ENCODE peak calls at places on chromosome 3, in eight cellular contexts. F is GM12865, A is ovary, N is testis, R is esophagus muscularis mucosa, I is fibroblast of the aortic adventitia, Y is breast epithelium, D is HCT116. T is an unnamed sample.

GRCh38 chr3:94115482-94115881 is 52.6 kb downstream of the NSUN3 start:
- DNase-seq in F (no peak), A (no peak), N (no peak), R (no peak), I (peak; percentile 62), Y (no peak), D (peak; percentile 3), T (peak; percentile 47)

GRCh38 chr3:191774485-191774884 is 313.5 kb downstream of the PYDC2 start:
- DNase-seq in F (no peak), A (no peak), N (no peak), R (no peak), I (peak; percentile 41), Y (no peak), D (peak; percentile 87), T (no peak)

GRCh38 chr3:29420106-29420505 is 139.2 kb downstream of the RBMS3 start:
- DNase-seq in F (no peak), A (no peak), N (no peak), R (no peak), I (no peak), Y (no peak), D (no peak), T (no peak)

GRCh38 chr3:143769663-143770062 is 78.6 kb downstream of the SLC9A9 start:
- DNase-seq in F (no peak), A (no peak), N (no peak), R (no peak), I (peak; percentile 92), Y (no peak), D (no peak), T (peak; percentile 86)

GRCh38 chr3:188416041-188416440 is 262.1 kb downstream of the LPP start:
- DNase-seq in F (no peak), A (no peak), N (no peak), R (no peak), I (no peak), Y (no peak), D (no peak), T (no peak)

GRCh38 chr3:151564261-151564660 is 103.4 kb upstream of the IGSF10 start:
- DNase-seq in F (no peak), A (no peak), N (no peak), R (no peak), I (no peak), Y (no peak), D (no peak), T (no peak)

GRCh38 chr3:177552051-177552450 is 354.8 kb upstream of the TBL1XR1 start:
- DNase-seq in F (no peak), A (no peak), N (no peak), R (no peak), I (no peak), Y (no peak), D (no peak), T (no peak)

GRCh38 chr3:50265988-50266387 is 3.0 kb upstream of the SEMA3B start:
- DNase-seq in F (no peak), A (peak; percentile 41), N (no peak), R (no peak), I (no peak), Y (no peak), D (no peak), T (no peak)

GRCh38 chr3:187798126-187798525 is 52.9 kb upstream of the BCL6 start:
- DNase-seq in F (no peak), A (no peak), N (no peak), R (no peak), I (no peak), Y (no peak), D (no peak), T (no peak)

GRCh38 chr3:178226094-178226493 is 310.1 kb upstream of the KCNMB2 start:
- DNase-seq in F (no peak), A (no peak), N (no peak), R (no peak), I (no peak), Y (no peak), D (no peak), T (no peak)

GRCh38 chr3:171949559-171949958 is 89.8 kb upstream of the FNDC3B start:
- DNase-seq in F (no peak), A (no peak), N (no peak), R (no peak), I (no peak), Y (no peak), D (no peak), T (no peak)

GRCh38 chr3:152943645-152944044 is 108.7 kb downstream of the P2RY1 start:
- DNase-seq in F (no peak), A (no peak), N (no peak), R (no peak), I (no peak), Y (no peak), D (peak; percentile 33), T (no peak)

GRCh38 chr3:61563614-61564404 is 2.4 kb downstream of the PTPRG start:
- DNase-seq in F (no peak), A (peak; percentile 23), N (no peak), R (no peak), I (no peak), Y (no peak), D (no peak), T (no peak)

GRCh38 chr3:101690972-101691371 is 4.5 kb upstream of the RPL24 start:
- DNase-seq in F (peak; percentile 35), A (no peak), N (no peak), R (no peak), I (no peak), Y (no peak), D (no peak), T (no peak)

DNA sequence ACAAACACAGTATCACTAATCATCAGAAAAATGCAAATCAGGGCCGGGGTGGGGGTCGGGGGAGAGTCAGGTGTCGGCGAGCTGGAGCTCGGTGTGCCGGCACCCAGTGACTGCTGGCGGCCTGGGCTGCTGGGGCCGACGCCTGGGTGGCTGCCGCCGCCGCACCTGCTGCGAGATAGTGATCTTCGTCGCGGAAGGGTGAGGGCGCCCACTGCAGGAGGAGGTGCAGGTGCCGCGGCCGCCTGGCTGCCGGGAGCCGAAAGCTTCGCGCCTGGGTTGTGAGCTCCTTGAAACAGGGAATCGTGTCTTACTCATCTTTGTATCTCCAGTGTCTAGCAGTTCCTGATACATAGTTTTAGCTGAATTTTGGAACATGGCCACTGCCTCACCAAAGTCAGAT is 64.0 kb upstream of the CPOX start:
- DNase-seq in F (peak; percentile 92), A (no peak), N (no peak), R (no peak), I (peak; percentile 4), Y (no peak), D (peak; percentile 15), T (peak; percentile 2)
- H3K4me3 ChIP-seq in F (no peak overlapping the region), A (no peak overlapping the region), N (no peak overlapping the region), R (no peak overlapping the region), I (no peak overlapping the region), Y (no peak overlapping the region), D (peak overlapping the region; percentile 15), T (no peak overlapping the region)

DNA sequence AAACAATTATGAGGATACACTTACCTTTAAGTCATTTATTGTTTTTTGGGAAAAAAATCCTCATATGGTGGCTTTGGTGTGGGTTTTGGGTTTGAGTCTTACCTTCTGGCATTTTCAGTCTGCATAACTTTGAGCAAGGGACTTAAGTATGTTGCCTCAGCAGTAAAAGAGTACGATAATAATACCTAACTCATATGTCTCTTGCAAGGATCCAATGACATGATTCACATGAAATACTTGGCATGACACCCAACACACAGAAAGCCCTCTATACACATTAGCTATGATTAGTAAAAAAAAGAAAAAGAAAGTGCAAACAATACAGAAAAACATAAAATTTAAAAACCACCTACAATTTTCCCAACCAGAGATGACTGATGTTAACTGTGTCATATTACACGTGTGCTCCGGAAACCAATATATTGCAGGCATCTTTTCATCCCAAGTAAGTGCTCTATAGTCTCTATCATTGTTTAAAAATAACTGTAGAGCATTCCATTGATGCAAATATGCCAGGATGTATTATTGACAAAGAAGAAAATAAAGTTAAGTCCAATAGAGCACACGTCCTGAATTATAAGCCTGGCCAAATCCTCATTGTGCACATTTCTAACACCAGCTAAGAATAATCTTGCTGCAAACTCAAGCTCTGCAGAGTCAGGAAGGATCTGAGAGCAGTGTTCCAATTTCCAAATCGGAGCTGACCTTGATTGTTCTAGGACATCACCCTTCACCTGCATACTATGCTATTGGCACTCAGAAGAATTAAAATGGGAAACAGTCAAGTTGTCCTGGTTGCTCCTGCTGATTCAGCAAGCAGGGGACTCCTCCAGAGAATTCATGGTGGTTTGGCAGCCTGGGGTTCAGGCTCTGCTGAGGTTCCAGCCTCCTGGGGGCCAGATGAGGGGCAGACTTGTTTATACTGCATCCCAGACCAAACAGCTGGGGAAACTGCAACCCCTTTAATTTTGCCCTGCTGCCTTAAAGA is 213.4 kb upstream of the ADAMTS9 start:
- DNase-seq in F (no peak), A (peak; percentile 41), N (peak; percentile 39), R (peak; percentile 62), I (peak; percentile 57), Y (no peak), D (no peak), T (no peak)
- TF ChIP-seq CTCF in F (no peak), A (no peak), N (no peak), R (no peak), I (no peak), Y (no peak), D (no peak), T (no peak)

DNA sequence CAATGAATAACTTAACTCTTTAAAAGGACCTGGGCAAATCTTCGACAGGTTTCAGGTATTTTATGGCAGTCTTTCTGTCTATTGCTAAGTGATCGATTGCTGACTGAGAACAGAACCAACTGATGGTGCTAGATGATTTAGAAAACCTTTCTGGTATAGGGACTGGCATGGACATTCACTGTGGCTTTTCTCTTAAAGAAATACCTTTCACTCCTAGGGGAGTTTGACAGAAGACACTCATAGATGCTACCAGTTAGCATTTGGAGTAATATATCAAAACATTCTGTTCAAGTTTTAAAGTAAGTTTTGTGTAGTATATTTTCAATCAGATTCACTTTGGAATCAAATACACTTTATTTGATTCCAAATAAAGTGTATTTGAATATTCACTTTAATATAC is 692 bp downstream of the PPARG start:
- DNase-seq in F (no peak), A (no peak), N (no peak), R (no peak), I (no peak), Y (no peak), D (no peak), T (no peak)
- H3K4me3 ChIP-seq in F (no peak overlapping the region), A (peak overlapping the region; percentile 75), N (no peak overlapping the region), R (peak overlapping the region; percentile 57), I (peak overlapping the region; percentile 85), Y (peak overlapping the region; percentile 91), D (peak overlapping the region; percentile 73), T (peak overlapping the region; percentile 12)

GRCh38 chr3:80677796-80678195 is 910.0 kb upstream of the ROBO1 start:
- DNase-seq in F (no peak), A (no peak), N (no peak), R (no peak), I (no peak), Y (no peak), D (no peak), T (peak; percentile 83)

GRCh38 chr3:80682235-80682634 is 914.4 kb upstream of the ROBO1 start:
- DNase-seq in F (no peak), A (no peak), N (no peak), R (no peak), I (no peak), Y (no peak), D (no peak), T (no peak)

GRCh38 chr3:80675790-80676189 is 908.0 kb upstream of the ROBO1 start:
- DNase-seq in F (no peak), A (no peak), N (no peak), R (no peak), I (no peak), Y (no peak), D (no peak), T (no peak)

DNA sequence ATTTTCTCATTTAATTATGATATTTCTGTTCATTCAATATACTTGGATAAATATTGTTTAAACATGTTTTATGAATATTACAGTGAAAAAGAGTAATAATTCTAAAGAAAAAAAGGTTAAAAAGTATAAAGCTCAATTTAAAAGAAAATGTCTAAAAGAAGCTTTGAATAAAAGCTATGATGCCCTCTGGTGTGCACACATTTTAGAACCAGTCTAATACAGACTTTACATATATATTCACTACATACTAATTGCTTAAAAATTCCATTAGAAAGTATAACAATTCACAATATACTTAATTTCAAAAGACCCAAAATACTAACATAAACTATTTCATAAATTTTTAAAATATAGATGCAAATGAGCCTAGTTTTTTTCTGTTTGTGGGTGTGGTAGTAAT is 909.1 kb upstream of the ROBO1 start:
- DNase-seq in F (no peak), A (no peak), N (no peak), R (no peak), I (no peak), Y (no peak), D (no peak), T (peak; percentile 9)
- TF ChIP-seq CTCF in F (no peak), A (no peak), N (no peak), R (no peak), I (no peak), Y (no peak), D (no peak), T (no peak)